ENCODE peak calls at places on chromosome 2, in nine cellular contexts. O, V, G, N, W, F, P, B and E are unnamed samples.
A peak's percentile ranks its signal among the peaks of the same experiment; 100 is the strongest.

GRCh38 chr2:1488851-1489250 is 75.6 kb downstream of the TPO start:
- DNase-seq in P (no peak), B (no peak), N (no peak), G (no peak), W (no peak), V (no peak), F (no peak), O (no peak), E (no peak)

GRCh38 chr2:62313433-62314227 is 117.7 kb downstream of the B3GNT2 start:
- DNase-seq in O (no peak), G (peak; percentile 32), V (peak; percentile 32), N (no peak), P (no peak), F (no peak), W (no peak), B (no peak), E (no peak)

GRCh38 chr2:239291505-239292350 is 109.1 kb downstream of the HDAC4 start:
- DNase-seq in B (no peak), W (no peak), V (no peak), P (peak; percentile 24), O (no peak), G (no peak), F (no peak), N (no peak), E (no peak)

GRCh38 chr2:72173640-72174321 is 26.1 kb upstream of the CYP26B1 start:
- DNase-seq in B (peak; percentile 56), G (no peak), N (no peak), F (no peak), W (no peak), P (no peak), V (no peak), O (no peak), E (peak; percentile 43)

GRCh38 chr2:237590272-237591020 is at the start of gene RAB17:
- DNase-seq in V (no peak), N (peak; percentile 63), P (no peak), W (no peak), O (peak; percentile 63), F (peak; percentile 62), B (no peak), G (no peak), E (peak; percentile 33)

GRCh38 chr2:127498386-127498785 is 27.9 kb downstream of the IWS1 start:
- DNase-seq in B (peak; percentile 88), P (no peak), V (no peak), F (peak; percentile 65), G (no peak), O (no peak), N (no peak), W (no peak), E (peak; percentile 57)

GRCh38 chr2:42935692-42936631 is 143.6 kb upstream of the HAAO start:
- DNase-seq in G (no peak), B (no peak), F (no peak), O (no peak), P (no peak), V (no peak), N (no peak), W (no peak), E (no peak)

GRCh38 chr2:25302758-25303436 is 38.8 kb downstream of the DNMT3A start:
- DNase-seq in O (no peak), P (peak; percentile 23), N (no peak), B (no peak), V (no peak), W (no peak), G (no peak), F (no peak), E (no peak)

GRCh38 chr2:182522428-182522896 is 95.6 kb upstream of the PDE1A start:
- DNase-seq in G (no peak), N (no peak), B (peak; percentile 25), F (peak; percentile 70), P (peak; percentile 20), O (no peak), V (no peak), W (no peak), E (peak; percentile 67)

GRCh38 chr2:46278952-46279351 is 18.3 kb upstream of the EPAS1 start:
- DNase-seq in N (no peak), W (no peak), P (no peak), O (no peak), G (no peak), F (no peak), V (no peak), B (no peak), E (no peak)

GRCh38 chr2:1248187-1248586 is 165.1 kb upstream of the TPO start:
- DNase-seq in G (no peak), W (no peak), B (no peak), O (no peak), P (no peak), N (no peak), V (no peak), F (no peak), E (no peak)

GRCh38 chr2:56088411-56088810 is 95.4 kb upstream of the CCDC85A start:
- DNase-seq in O (no peak), B (peak; percentile 10), F (peak; percentile 23), N (no peak), V (no peak), W (no peak), P (no peak), G (no peak), E (peak; percentile 56)

GRCh38 chr2:102615620-102616436 is 3.5 kb upstream of the SLC9A2 start:
- DNase-seq in B (peak; percentile 75), O (peak; percentile 53), P (peak; percentile 68), V (no peak), G (peak; percentile 64), F (peak; percentile 67), W (peak; percentile 68), N (peak; percentile 70), E (peak; percentile 49)

GRCh38 chr2:113203901-113204519 is 30.2 kb downstream of the PSD4 start:
- DNase-seq in W (peak; percentile 81), V (peak; percentile 54), P (peak; percentile 87), G (peak; percentile 79), F (peak; percentile 77), B (peak; percentile 60), N (peak; percentile 92), O (peak; percentile 42), E (peak; percentile 70)